ENCODE peak calls at places on chromosomes 4 and X, in four cellular contexts. F is choroid plexus epithelial cell, E is tibial nerve, I is hepatocyte. Q is an unnamed sample.

GRCh38 chr4:3108211-3108610 is 33.7 kb downstream of the HTT start:
- DNase-seq in F (peak; percentile 79), E (no peak), I (no peak), Q (no peak)

GRCh38 chrX:154607370-154607769 is 11.7 kb downstream of the CTAG1B start:
- DNase-seq in F (no peak), E (no peak), I (no peak), Q (no peak)

GRCh38 chr4:167238226-167238625 is 3.9 kb upstream of the SPOCK3 start:
- DNase-seq in F (no peak), E (no peak), I (no peak), Q (no peak)

GRCh38 chr4:150591284-150591874 is 9.4 kb downstream of the MAB21L2 start:
- DNase-seq in F (peak; percentile 31), E (no peak), I (peak; percentile 9), Q (no peak)

GRCh38 chrX:95318882-95319281 is 1365.8 kb upstream of the DIAPH2 start:
- DNase-seq in F (no peak), E (no peak), I (peak; percentile 11), Q (no peak)

GRCh38 chr4:185573651-185574199 is 38.4 kb upstream of the PDLIM3 start:
- DNase-seq in F (peak; percentile 79), E (no peak), I (peak; percentile 47), Q (no peak)

GRCh38 chrX:16700734-16701133 is 11.7 kb downstream of the CTPS2 start:
- DNase-seq in F (no peak), E (no peak), I (no peak), Q (no peak)

GRCh38 chrX:153634236-153634635 is 12.8 kb upstream of the DUSP9 start:
- DNase-seq in F (no peak), E (no peak), I (no peak), Q (no peak)

GRCh38 chr4:95835672-95836071 is 4.2 kb upstream of the PDHA2 start:
- DNase-seq in F (peak; percentile 25), E (no peak), I (peak; percentile 68), Q (no peak)
- TF ChIP-seq CTCF in F (peak; percentile 48), E (no peak), I (peak; percentile 48), Q (peak; percentile 5)

GRCh38 chr4:40778090-40778489 is 28.3 kb downstream of the NSUN7 start:
- DNase-seq in F (no peak), E (no peak), I (no peak), Q (no peak)
- TF ChIP-seq CTCF in F (no peak), E (no peak), I (no peak), Q (no peak)

GRCh38 chr4:5784960-5785611 is 74.1 kb downstream of the EVC start:
- DNase-seq in F (no peak), E (no peak), I (no peak), Q (no peak)
- TF ChIP-seq CTCF in F (peak; percentile 23), E (no peak), I (no peak), Q (no peak)

GRCh38 chr4:37794046-37794445 is 32.4 kb upstream of the PGM2 start:
- DNase-seq in F (no peak), E (no peak), I (peak; percentile 6), Q (no peak)
- TF ChIP-seq CTCF in F (no peak), E (no peak), I (no peak), Q (no peak)

GRCh38 chr4:138938371-138938699 is 77.2 kb upstream of the NOCT start:
- DNase-seq in F (peak; percentile 79), E (no peak), I (peak; percentile 52), Q (no peak)
- TF ChIP-seq CTCF in F (peak; percentile 53), E (peak; percentile 29), I (peak; percentile 68), Q (peak; percentile 72)

DNA sequence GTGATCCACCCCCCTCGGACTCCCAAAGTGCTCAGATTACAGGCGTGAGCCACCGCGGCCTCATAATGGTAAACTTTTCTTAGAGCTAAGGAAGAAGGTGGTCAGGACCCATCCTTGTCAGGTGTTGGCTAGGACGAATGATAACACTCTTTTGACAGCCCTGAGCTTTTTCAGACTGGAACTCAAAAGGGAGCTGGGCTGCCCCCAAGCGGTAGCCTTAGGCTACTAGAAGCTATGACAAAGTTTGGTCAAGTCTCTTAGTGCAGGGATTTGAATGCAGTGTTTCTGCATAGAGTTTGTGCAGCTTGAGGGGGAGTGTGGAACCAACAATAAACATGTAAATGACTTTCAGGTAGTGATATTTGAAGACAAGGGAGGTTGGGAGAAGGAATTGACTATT is 11.8 kb upstream of the HSD17B10 start:
- DNase-seq in F (peak; percentile 61), E (no peak), I (peak; percentile 51), Q (no peak)
- TF ChIP-seq CTCF in F (peak; percentile 75), E (peak; percentile 30), I (peak; percentile 41), Q (peak; percentile 51)

GRCh38 chr4:74376888-74377483 is 12.0 kb downstream of the EREG start:
- DNase-seq in F (peak; percentile 92), E (no peak), I (peak; percentile 66), Q (no peak)
- TF ChIP-seq CTCF in F (peak; percentile 69), E (peak; percentile 19), I (peak; percentile 74), Q (peak; percentile 65)